ENCODE peak calls at places on chromosomes 3 and 15, in five cellular contexts. Q, U, D, P and K are unnamed samples.

GRCh38 chr3:128378631-128379347 is 87.9 kb downstream of the DNAJB8 start:
- DNase-seq in Q (no peak), U (no peak), D (peak), P (no peak), K (no peak)

GRCh38 chr15:89103481-89104171 is 15.4 kb downstream of the ABHD2 start:
- DNase-seq in Q (no peak), U (no peak), D (no peak), P (no peak), K (no peak)

GRCh38 chr3:152638707-152639450 is 196.1 kb upstream of the P2RY1 start:
- DNase-seq in Q (no peak), U (no peak), D (peak), P (no peak), K (no peak)

GRCh38 chr3:122615303-122615702 is 37.9 kb downstream of the PARP15 start:
- DNase-seq in Q (no peak), U (no peak), D (no peak), P (no peak), K (no peak)

GRCh38 chr15:72751751-72752455 is 31.7 kb downstream of the ADPGK start:
- DNase-seq in Q (no peak), U (no peak), D (no peak), P (no peak), K (no peak)

GRCh38 chr15:57153140-57153539 is 223.2 kb upstream of the CGNL1 start:
- DNase-seq in Q (no peak), U (peak), D (no peak), P (no peak), K (no peak)

GRCh38 chr3:144053121-144053520 is 81.5 kb downstream of the DIPK2A start:
- DNase-seq in Q (no peak), U (no peak), D (peak), P (no peak), K (no peak)

GRCh38 chr15:34217587-34218225 is 7.1 kb upstream of the EMC4 start:
- DNase-seq in Q (no peak), U (no peak), D (peak), P (no peak), K (no peak)

GRCh38 chr3:138467905-138468304 is 33.5 kb downstream of the ESYT3 start:
- DNase-seq in Q (no peak), U (no peak), D (no peak), P (no peak), K (no peak)

GRCh38 chr3:183954875-183955274 is 62.8 kb downstream of the ABCC5 start:
- DNase-seq in Q (no peak), U (no peak), D (no peak), P (no peak), K (no peak)

GRCh38 chr3:119779731-119780383 is 2.0 kb upstream of the NR1I2 start:
- DNase-seq in Q (no peak), U (no peak), D (no peak), P (no peak), K (no peak)

GRCh38 chr3:190003730-190004129 is 117.0 kb downstream of the P3H2 start:
- DNase-seq in Q (no peak), U (no peak), D (peak), P (no peak), K (no peak)

GRCh38 chr15:72199721-72200212 is 2.2 kb upstream of the GRAMD2A start:
- DNase-seq in Q (peak), U (peak), D (peak), P (peak), K (peak)

GRCh38 chr15:75712668-75713337 is at the start of gene CSPG4:
- DNase-seq in Q (peak), U (no peak), D (peak), P (no peak), K (peak)

GRCh38 chr3:34669490-34669889 is 871.1 kb downstream of the PDCD6IP start:
- DNase-seq in Q (no peak), U (no peak), D (no peak), P (no peak), K (no peak)

GRCh38 chr15:66808181-66808824 is 106.3 kb downstream of the SMAD6 start:
- DNase-seq in Q (no peak), U (no peak), D (no peak), P (no peak), K (no peak)

GRCh38 chr15:66112388-66112787 is 141.2 kb downstream of the MEGF11 start:
- DNase-seq in Q (no peak), U (no peak), D (no peak), P (no peak), K (no peak)

GRCh38 chr15:63089260-63090043 is 32.2 kb upstream of the LACTB start:
- DNase-seq in Q (peak), U (no peak), D (peak), P (no peak), K (no peak)

GRCh38 chr3:41224120-41224806 is 25.0 kb downstream of the CTNNB1 start:
- DNase-seq in Q (no peak), U (no peak), D (peak), P (no peak), K (no peak)

GRCh38 chr3:31054032-31054431 is 159.6 kb upstream of the GADL1 start:
- DNase-seq in Q (no peak), U (no peak), D (peak), P (no peak), K (no peak)

GRCh38 chr15:64246364-64247189 is 83.8 kb upstream of the PPIB start:
- DNase-seq in Q (no peak), U (peak), D (peak), P (no peak), K (no peak)

GRCh38 chr15:90165659-90166489 is 35.3 kb upstream of the SEMA4B start:
- DNase-seq in Q (peak), U (peak), D (peak), P (no peak), K (no peak)

GRCh38 chr3:159828542-159828943 is 160.1 kb upstream of the IL12A start:
- DNase-seq in Q (no peak), U (peak), D (peak), P (no peak), K (no peak)

GRCh38 chr3:38276917-38277630 is 5.0 kb upstream of the SLC22A14 start:
- DNase-seq in Q (no peak), U (no peak), D (no peak), P (no peak), K (no peak)

GRCh38 chr15:29433050-29433318 is 163.4 kb upstream of the NSMCE3 start:
- DNase-seq in Q (no peak), U (no peak), D (no peak), P (no peak), K (no peak)

GRCh38 chr3:195403244-195403643 is 39.6 kb downstream of the ACAP2 start:
- DNase-seq in Q (no peak), U (no peak), D (no peak), P (no peak), K (no peak)

GRCh38 chr15:83016906-83017305 is 5.5 kb upstream of the C15orf40 start:
- DNase-seq in Q (no peak), U (no peak), D (no peak), P (no peak), K (no peak)

GRCh38 chr3:188338081-188338480 is 184.1 kb downstream of the LPP start:
- DNase-seq in Q (no peak), U (no peak), D (peak), P (no peak), K (no peak)

GRCh38 chr3:138456961-138457862 is 22.8 kb downstream of the ESYT3 start:
- DNase-seq in Q (no peak), U (no peak), D (no peak), P (no peak), K (no peak)

GRCh38 chr3:62051506-62051905 is 321.8 kb downstream of the FEZF2 start:
- DNase-seq in Q (peak), U (no peak), D (peak), P (no peak), K (no peak)

GRCh38 chr3:13401149-13401548 is 19.0 kb downstream of the NUP210 start:
- DNase-seq in Q (no peak), U (no peak), D (no peak), P (no peak), K (no peak)

GRCh38 chr15:48266029-48266428 is 59.9 kb downstream of the SLC12A1 start:
- DNase-seq in Q (no peak), U (no peak), D (peak), P (no peak), K (no peak)

GRCh38 chr3:82940124-82940523 is 1178.7 kb upstream of the GBE1 start:
- DNase-seq in Q (peak), U (no peak), D (no peak), P (no peak), K (no peak)

GRCh38 chr15:25600751-25601150 is 161.9 kb upstream of the UBE3A start:
- DNase-seq in Q (no peak), U (no peak), D (no peak), P (no peak), K (no peak)

GRCh38 chr3:161990036-161990435 is 493.4 kb downstream of the OTOL1 start:
- DNase-seq in Q (no peak), U (no peak), D (no peak), P (no peak), K (no peak)

GRCh38 chr3:198065897-198066296 is 105.9 kb downstream of the LMLN start:
- DNase-seq in Q (no peak), U (no peak), D (no peak), P (no peak), K (no peak)

GRCh38 chr3:198067416-198067815 is 107.4 kb downstream of the LMLN start:
- DNase-seq in Q (no peak), U (no peak), D (no peak), P (no peak), K (no peak)

GRCh38 chr3:198070871-198071270 is 110.9 kb downstream of the LMLN start:
- DNase-seq in Q (no peak), U (no peak), D (no peak), P (no peak), K (no peak)

GRCh38 chr3:198076722-198077308 is 116.8 kb downstream of the LMLN start:
- DNase-seq in Q (no peak), U (no peak), D (no peak), P (no peak), K (no peak)

DNA sequence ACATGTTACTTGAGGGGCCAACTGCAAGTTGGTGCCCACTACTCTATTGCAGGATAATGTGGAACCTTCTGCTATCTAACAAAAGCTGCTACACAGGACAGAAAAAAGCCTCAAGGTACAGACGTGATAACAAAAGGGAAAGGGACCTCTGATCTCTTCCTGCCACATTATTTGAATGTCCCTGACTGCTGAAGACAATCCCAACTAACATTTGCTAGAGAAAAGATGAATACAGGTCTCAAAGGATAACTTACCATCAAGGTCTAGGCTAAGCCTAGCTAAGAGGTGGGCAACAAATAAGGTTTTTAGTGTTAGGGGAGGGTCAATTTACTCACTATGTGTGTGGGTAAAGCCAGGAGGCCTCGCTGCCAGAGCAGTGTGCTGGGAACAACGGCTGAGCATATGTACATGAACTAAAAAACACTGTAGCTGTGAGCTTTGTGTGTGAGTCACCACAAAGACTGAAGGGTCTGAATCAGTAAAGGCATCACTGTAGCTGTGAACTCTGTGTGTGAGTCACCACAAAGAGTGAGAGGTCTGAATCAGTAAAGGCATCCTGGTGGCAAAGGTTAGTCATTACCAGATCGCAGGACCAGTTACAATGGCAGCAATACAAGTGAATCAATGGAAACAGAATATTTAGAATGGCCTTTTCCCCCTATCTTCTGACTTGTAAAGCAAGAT is 111.7 kb downstream of the LMLN start:
- DNase-seq in Q (no peak), U (peak), D (peak), P (no peak), K (no peak)
- TF ChIP-seq CTCF in Q (no peak), U (no peak), D (no peak), P (peak), K (no peak)

GRCh38 chr3:14605744-14606143 is 45.8 kb upstream of the CCDC174 start:
- DNase-seq in Q (no peak), U (no peak), D (no peak), P (no peak), K (no peak)

GRCh38 chr3:14606663-14607339 is 44.8 kb upstream of the CCDC174 start:
- DNase-seq in Q (no peak), U (no peak), D (no peak), P (no peak), K (no peak)

GRCh38 chr3:14605070-14605469 is 46.5 kb upstream of the CCDC174 start:
- DNase-seq in Q (no peak), U (no peak), D (no peak), P (no peak), K (no peak)

GRCh38 chr3:14602804-14603644 is 48.5 kb upstream of the CCDC174 start:
- DNase-seq in Q (no peak), U (no peak), D (no peak), P (peak), K (peak)

GRCh38 chr3:14608298-14608697 is 43.3 kb upstream of the CCDC174 start:
- DNase-seq in Q (no peak), U (no peak), D (no peak), P (no peak), K (no peak)
- TF ChIP-seq CTCF in Q (no peak), U (no peak), D (no peak), P (no peak), K (no peak)

GRCh38 chr3:24069045-24069444 is 124.0 kb downstream of the NR1D2 start:
- DNase-seq in Q (peak), U (no peak), D (peak), P (no peak), K (no peak)
- TF ChIP-seq CTCF in Q (peak), U (no peak), D (peak), P (peak), K (no peak)

DNA sequence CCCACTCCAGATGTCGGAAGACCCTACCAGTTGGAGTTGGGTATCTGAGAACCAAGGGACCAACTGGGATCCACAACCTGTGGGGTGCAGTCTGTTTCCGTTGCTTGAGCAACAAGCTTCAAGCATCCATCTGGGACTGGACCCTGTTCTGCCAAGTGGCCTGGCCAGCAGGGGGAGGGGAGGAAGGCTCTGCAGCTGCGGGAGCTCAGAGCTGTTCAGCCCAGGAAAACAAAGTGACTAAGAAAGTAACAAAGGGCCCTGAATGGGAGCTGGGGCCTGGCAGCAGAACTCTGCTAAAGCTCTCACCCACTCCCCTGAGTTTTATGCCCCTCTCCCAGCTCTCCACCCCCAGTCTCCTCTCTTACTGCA is 2.7 kb downstream of the TYRO3 start:
- DNase-seq in Q (peak), U (no peak), D (peak), P (no peak), K (no peak)
- TF ChIP-seq CTCF in Q (no peak), U (no peak), D (peak), P (peak), K (no peak)

GRCh38 chr3:26118165-26118564 is 328.3 kb downstream of the OXSM start:
- DNase-seq in Q (no peak), U (peak), D (no peak), P (no peak), K (no peak)
- TF ChIP-seq CTCF in Q (no peak), U (no peak), D (no peak), P (peak), K (no peak)

DNA sequence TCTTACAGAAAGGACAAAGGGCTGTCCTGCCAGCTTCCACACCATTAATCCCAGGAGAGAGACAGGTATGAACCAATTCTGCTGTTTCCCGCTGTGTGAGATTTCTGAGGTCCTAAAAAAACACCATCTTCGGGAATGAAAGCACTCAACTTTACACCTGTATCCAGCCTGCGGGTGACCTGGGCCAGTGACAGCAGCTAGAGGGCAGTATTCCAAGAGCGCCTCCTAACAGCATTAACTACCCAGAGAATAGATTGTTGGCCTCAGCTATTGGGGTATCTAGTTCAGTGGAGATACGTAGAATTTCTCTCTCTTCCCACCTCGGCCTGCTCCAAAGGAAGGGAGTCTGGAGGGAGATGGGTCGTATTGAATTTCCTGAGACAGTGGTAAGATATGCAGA is 55.1 kb downstream of the WDR76 start:
- DNase-seq in Q (no peak), U (no peak), D (no peak), P (no peak), K (no peak)
- TF ChIP-seq CTCF in Q (no peak), U (peak), D (peak), P (peak), K (no peak)

GRCh38 chr3:57112206-57112605 is 51.7 kb downstream of the SPATA12 start:
- DNase-seq in Q (no peak), U (no peak), D (no peak), P (no peak), K (no peak)
- TF ChIP-seq CTCF in Q (no peak), U (peak), D (peak), P (peak), K (no peak)